ENCODE peak calls at places on chromosomes 13 and 19, in ten cellular contexts. Q is IMR-90; B is HT1080; X is stimulated activated CD4-positive, alpha-beta T cell treated with anti-CD3 and anti-CD28 coated beads, Interleukin-4, amount 100 ng/mL, for 4 hours; N is HS-5; F is RCC 7860; J is GF-D8; T is occipital lobe; K is MCF 10A; R is CD8-positive, alpha-beta memory T cell. L is an unnamed sample.

GRCh38 chr19:51980116-51980736 is 6.4 kb downstream of the ZNF350 start:
- DNase-seq in Q (no peak), B (no peak), X (no peak), N (no peak), F (no peak), J (peak), T (no peak), K (peak), R (no peak), L (no peak)

GRCh38 chr13:108069521-108070210 is 145.7 kb downstream of the LIG4 start:
- DNase-seq in Q (no peak), B (no peak), X (no peak), N (no peak), F (no peak), J (no peak), T (no peak), K (no peak), R (no peak), L (no peak)

GRCh38 chr13:94173312-94173854 is 306.1 kb downstream of the DCT start:
- DNase-seq in Q (peak), B (peak), X (no peak), N (no peak), F (peak), J (no peak), T (no peak), K (no peak), R (no peak), L (no peak)

GRCh38 chr13:110064022-110064421 is 242.9 kb downstream of the COL4A1 start:
- DNase-seq in Q (no peak), B (no peak), X (no peak), N (no peak), F (no peak), J (no peak), T (no peak), K (no peak), R (no peak), L (no peak)

GRCh38 chr13:27007166-27007565 is 164.4 kb downstream of the USP12 start:
- DNase-seq in Q (no peak), B (no peak), X (no peak), N (no peak), F (no peak), J (no peak), T (peak), K (no peak), R (no peak), L (no peak)

GRCh38 chr13:30844548-30845296 is 61.3 kb upstream of the MEDAG start:
- DNase-seq in Q (no peak), B (no peak), X (no peak), N (no peak), F (no peak), J (no peak), T (no peak), K (no peak), R (no peak), L (no peak)

GRCh38 chr13:104015646-104016396 is 949.6 kb upstream of the SLC10A2 start:
- DNase-seq in Q (peak), B (peak), X (no peak), N (no peak), F (peak), J (no peak), T (no peak), K (no peak), R (no peak), L (no peak)

GRCh38 chr13:111248822-111249221 is 71.6 kb upstream of the TEX29 start:
- DNase-seq in Q (no peak), B (no peak), X (no peak), N (no peak), F (no peak), J (no peak), T (no peak), K (no peak), R (no peak), L (no peak)

GRCh38 chr13:30408319-30409101 is 13.8 kb upstream of the UBE2L5 start:
- DNase-seq in Q (peak), B (no peak), X (peak), N (no peak), F (no peak), J (peak), T (peak), K (peak), R (peak), L (peak)

GRCh38 chr13:111210488-111210887 is 95.4 kb downstream of the ARHGEF7 start:
- DNase-seq in Q (peak), B (peak), X (no peak), N (peak), F (peak), J (no peak), T (peak), K (peak), R (no peak), L (no peak)

GRCh38 chr19:47274891-47275865 is 493 bp downstream of the INAFM1 start:
- DNase-seq in Q (no peak), B (no peak), X (no peak), N (no peak), F (no peak), J (no peak), T (no peak), K (no peak), R (no peak), L (peak)

GRCh38 chr13:89514534-89515312 is 1832.8 kb upstream of the MIR17HG start:
- DNase-seq in Q (peak), B (peak), X (no peak), N (peak), F (peak), J (no peak), T (no peak), K (peak), R (no peak), L (no peak)

GRCh38 chr13:85379991-85380390 is 419.2 kb downstream of the SLITRK6 start:
- DNase-seq in Q (no peak), B (no peak), X (no peak), N (no peak), F (no peak), J (no peak), T (no peak), K (no peak), R (no peak), L (no peak)

GRCh38 chr19:51726049-51726448 is 2.3 kb upstream of the HAS1 start:
- DNase-seq in Q (peak), B (peak), X (no peak), N (no peak), F (peak), J (no peak), T (peak), K (peak), R (no peak), L (no peak)

L was measured in KBM-7.